ENCODE peak calls at places on chromosomes 7 and 10, in nine cellular contexts. One of them, this sample, is unnamed.

GRCh38 chr10:35910234-35910633 is 268.1 kb upstream of the FZD8 start:
- DNase-seq in kidney: no peak
- DNase-seq in fibroblast of lung: peak
- DNase-seq in mammary epithelial cell: peak
- DNase-seq in H9: no peak
- DNase-seq in astrocyte: peak
- DNase-seq in neural progenitor cell: no peak
- DNase-seq in IMR-90: peak
- DNase-seq in colonic mucosa: no peak
- DNase-seq in this sample: no peak

GRCh38 chr10:77319557-77319956 is 318.1 kb downstream of the KCNMA1 start:
- DNase-seq in H9: no peak
- DNase-seq in fibroblast of lung: peak
- DNase-seq in neural progenitor cell: no peak
- DNase-seq in astrocyte: peak
- DNase-seq in mammary epithelial cell: no peak
- DNase-seq in colonic mucosa: no peak
- DNase-seq in kidney: no peak
- DNase-seq in IMR-90: peak
- DNase-seq in this sample: no peak

GRCh38 chr7:15461576-15461975 is 100.2 kb downstream of the AGMO start:
- DNase-seq in neural progenitor cell: no peak
- DNase-seq in H9: no peak
- DNase-seq in colonic mucosa: no peak
- DNase-seq in mammary epithelial cell: peak
- DNase-seq in IMR-90: peak
- DNase-seq in astrocyte: peak
- DNase-seq in fibroblast of lung: peak
- DNase-seq in kidney: no peak
- DNase-seq in this sample: no peak

GRCh38 chr7:148700693-148701092 is 2.0 kb downstream of the CUL1 start:
- DNase-seq in neural progenitor cell: peak
- DNase-seq in kidney: no peak
- DNase-seq in colonic mucosa: peak
- DNase-seq in mammary epithelial cell: no peak
- DNase-seq in H9: no peak
- DNase-seq in astrocyte: peak
- DNase-seq in fibroblast of lung: peak
- DNase-seq in IMR-90: peak
- DNase-seq in this sample: peak

GRCh38 chr7:25181537-25181936 is 46.7 kb downstream of the NPVF start:
- DNase-seq in astrocyte: no peak
- DNase-seq in IMR-90: no peak
- DNase-seq in neural progenitor cell: no peak
- DNase-seq in kidney: no peak
- DNase-seq in fibroblast of lung: no peak
- DNase-seq in mammary epithelial cell: no peak
- DNase-seq in colonic mucosa: no peak
- DNase-seq in H9: no peak
- DNase-seq in this sample: no peak

GRCh38 chr10:128000660-128001059 is 93.8 kb downstream of the PTPRE start:
- DNase-seq in IMR-90: no peak
- DNase-seq in astrocyte: peak
- DNase-seq in H9: no peak
- DNase-seq in colonic mucosa: no peak
- DNase-seq in mammary epithelial cell: peak
- DNase-seq in fibroblast of lung: no peak
- DNase-seq in kidney: no peak
- DNase-seq in neural progenitor cell: no peak
- DNase-seq in this sample: no peak

GRCh38 chr7:95690367-95690947 is 81.9 kb upstream of the DYNC1I1 start:
- DNase-seq in fibroblast of lung: peak
- DNase-seq in neural progenitor cell: peak
- DNase-seq in IMR-90: peak
- DNase-seq in kidney: no peak
- DNase-seq in mammary epithelial cell: peak
- DNase-seq in astrocyte: peak
- DNase-seq in H9: no peak
- DNase-seq in colonic mucosa: peak
- DNase-seq in this sample: peak

GRCh38 chr10:110006358-110007170 is 1.2 kb upstream of the ADD3 start:
- DNase-seq in colonic mucosa: peak
- DNase-seq in mammary epithelial cell: peak
- DNase-seq in kidney: peak
- DNase-seq in fibroblast of lung: peak
- DNase-seq in neural progenitor cell: peak
- DNase-seq in H9: peak
- DNase-seq in IMR-90: peak
- DNase-seq in astrocyte: peak
- DNase-seq in this sample: peak

GRCh38 chr10:91590142-91590903 is 42.5 kb downstream of the PPP1R3C start:
- DNase-seq in neural progenitor cell: no peak
- DNase-seq in astrocyte: peak
- DNase-seq in colonic mucosa: peak
- DNase-seq in H9: no peak
- DNase-seq in mammary epithelial cell: peak
- DNase-seq in fibroblast of lung: peak
- DNase-seq in IMR-90: peak
- DNase-seq in kidney: peak
- DNase-seq in this sample: no peak

GRCh38 chr10:63281967-63282366 is 148.8 kb downstream of the NRBF2 start:
- DNase-seq in kidney: no peak
- DNase-seq in colonic mucosa: no peak
- DNase-seq in IMR-90: peak
- DNase-seq in fibroblast of lung: peak
- DNase-seq in neural progenitor cell: no peak
- DNase-seq in astrocyte: no peak
- DNase-seq in mammary epithelial cell: no peak
- DNase-seq in H9: no peak
- DNase-seq in this sample: no peak

GRCh38 chr7:129741743-129742213 is 130.3 kb downstream of the NRF1 start:
- DNase-seq in H9: no peak
- DNase-seq in neural progenitor cell: peak
- DNase-seq in fibroblast of lung: no peak
- DNase-seq in IMR-90: no peak
- DNase-seq in astrocyte: no peak
- DNase-seq in colonic mucosa: no peak
- DNase-seq in kidney: no peak
- DNase-seq in mammary epithelial cell: no peak
- DNase-seq in this sample: no peak

GRCh38 chr7:2032030-2032875 is 200.5 kb downstream of the MAD1L1 start:
- DNase-seq in kidney: peak
- DNase-seq in IMR-90: peak
- DNase-seq in fibroblast of lung: peak
- DNase-seq in astrocyte: peak
- DNase-seq in colonic mucosa: no peak
- DNase-seq in neural progenitor cell: no peak
- DNase-seq in H9: no peak
- DNase-seq in mammary epithelial cell: no peak
- DNase-seq in this sample: peak

GRCh38 chr10:70223728-70224127 is 9.5 kb downstream of the PPA1 start:
- DNase-seq in mammary epithelial cell: no peak
- DNase-seq in kidney: no peak
- DNase-seq in IMR-90: peak
- DNase-seq in fibroblast of lung: no peak
- DNase-seq in astrocyte: no peak
- DNase-seq in neural progenitor cell: no peak
- DNase-seq in colonic mucosa: no peak
- DNase-seq in H9: no peak
- DNase-seq in this sample: no peak

GRCh38 chr7:47330561-47331178 is 251.2 kb downstream of the TNS3 start:
- DNase-seq in neural progenitor cell: no peak
- DNase-seq in kidney: peak
- DNase-seq in astrocyte: no peak
- DNase-seq in H9: no peak
- DNase-seq in IMR-90: no peak
- DNase-seq in fibroblast of lung: no peak
- DNase-seq in colonic mucosa: no peak
- DNase-seq in mammary epithelial cell: no peak
- DNase-seq in this sample: no peak

GRCh38 chr7:145511014-145511413 is 605.6 kb upstream of the CNTNAP2 start:
- DNase-seq in fibroblast of lung: peak
- DNase-seq in IMR-90: no peak
- DNase-seq in H9: no peak
- DNase-seq in mammary epithelial cell: no peak
- DNase-seq in kidney: no peak
- DNase-seq in astrocyte: no peak
- DNase-seq in neural progenitor cell: no peak
- DNase-seq in colonic mucosa: no peak
- DNase-seq in this sample: no peak

GRCh38 chr10:33703897-33704825 is 369.7 kb upstream of the NRP1 start:
- DNase-seq in fibroblast of lung: peak
- DNase-seq in kidney: no peak
- DNase-seq in mammary epithelial cell: peak
- DNase-seq in IMR-90: peak
- DNase-seq in H9: no peak
- DNase-seq in colonic mucosa: no peak
- DNase-seq in astrocyte: peak
- DNase-seq in neural progenitor cell: peak
- DNase-seq in this sample: no peak

DNA sequence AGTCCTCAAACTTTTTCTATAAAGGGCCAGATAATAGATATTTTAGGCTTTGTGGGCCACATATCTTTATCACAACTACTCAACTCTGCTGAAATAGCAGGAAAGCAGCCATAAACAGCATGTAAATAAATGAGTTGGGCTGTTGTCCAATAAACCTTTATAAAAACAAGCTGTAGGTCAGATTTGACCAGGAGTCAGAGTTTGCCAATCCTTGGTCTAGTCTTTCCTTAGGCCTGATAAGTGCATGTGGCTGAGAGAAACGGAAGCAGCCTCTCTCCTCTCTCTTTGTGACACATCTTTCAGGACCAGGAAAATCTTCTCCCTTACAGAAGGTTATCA is 724.5 kb downstream of the GRID1 start:
- DNase-seq in mammary epithelial cell: no peak
- DNase-seq in astrocyte: peak
- DNase-seq in kidney: no peak
- DNase-seq in colonic mucosa: no peak
- DNase-seq in H9: no peak
- DNase-seq in neural progenitor cell: no peak
- DNase-seq in IMR-90: no peak
- DNase-seq in fibroblast of lung: no peak
- DNase-seq in this sample: no peak
- H3K9ac ChIP-seq in mammary epithelial cell: peak
- H3K9ac ChIP-seq in astrocyte: peak
- H3K9ac ChIP-seq in kidney: no peak
- H3K9ac ChIP-seq in colonic mucosa: no peak
- H3K9ac ChIP-seq in H9: no peak
- H3K9ac ChIP-seq in neural progenitor cell: no peak
- H3K9ac ChIP-seq in IMR-90: no peak
- H3K9ac ChIP-seq in fibroblast of lung: no peak
- H3K9ac ChIP-seq in this sample: no peak

DNA sequence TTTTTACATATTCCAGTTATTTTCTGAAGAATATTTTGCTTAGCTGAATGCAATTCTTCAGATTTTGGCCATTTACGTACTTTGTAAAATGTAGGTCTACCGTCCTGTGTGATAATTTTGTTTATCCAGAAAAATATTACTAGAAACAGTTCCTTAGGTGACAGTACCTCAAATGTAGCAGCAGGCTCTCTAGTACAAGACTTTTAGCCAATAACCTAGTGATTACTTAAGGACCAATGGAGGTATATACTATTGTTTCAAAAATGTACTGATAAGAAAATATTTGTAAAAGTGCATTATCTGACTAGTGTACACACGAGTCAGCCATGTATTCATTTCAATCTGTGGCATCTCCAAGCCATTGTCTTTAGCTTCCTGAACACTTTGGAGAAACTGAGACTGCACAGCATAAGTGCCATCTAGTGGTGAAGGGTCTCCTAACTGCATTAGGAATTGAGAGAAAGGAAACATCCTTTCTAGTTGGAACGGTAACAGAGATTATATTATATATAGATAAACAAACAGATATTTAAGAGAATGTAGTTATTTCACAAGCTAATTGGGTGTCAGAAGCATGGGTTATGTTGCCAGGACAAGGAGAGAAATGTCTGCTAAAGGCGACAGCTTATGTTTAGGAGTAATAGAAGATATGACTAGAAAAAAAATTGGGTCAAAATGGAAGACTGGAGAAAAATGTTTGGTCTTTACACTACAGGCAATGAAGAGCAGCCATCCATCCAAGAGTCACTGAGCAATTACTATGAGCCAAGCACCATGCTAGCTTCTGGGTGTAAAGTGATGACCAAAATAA is 23.7 kb downstream of the RTKN2 start:
- DNase-seq in kidney: no peak
- DNase-seq in astrocyte: peak
- DNase-seq in colonic mucosa: peak
- DNase-seq in fibroblast of lung: peak
- DNase-seq in neural progenitor cell: peak
- DNase-seq in mammary epithelial cell: peak
- DNase-seq in IMR-90: peak
- DNase-seq in H9: no peak
- DNase-seq in this sample: peak
- H3K9ac ChIP-seq in kidney: no peak
- H3K9ac ChIP-seq in astrocyte: peak
- H3K9ac ChIP-seq in colonic mucosa: no peak
- H3K9ac ChIP-seq in fibroblast of lung: no peak
- H3K9ac ChIP-seq in neural progenitor cell: no peak
- H3K9ac ChIP-seq in mammary epithelial cell: peak
- H3K9ac ChIP-seq in IMR-90: peak
- H3K9ac ChIP-seq in H9: no peak
- H3K9ac ChIP-seq in this sample: no peak

GRCh38 chr7:72539702-72540101 is 127.6 kb upstream of the CALN1 start:
- DNase-seq in astrocyte: no peak
- DNase-seq in kidney: no peak
- DNase-seq in colonic mucosa: no peak
- DNase-seq in neural progenitor cell: no peak
- DNase-seq in fibroblast of lung: no peak
- DNase-seq in H9: no peak
- DNase-seq in IMR-90: no peak
- DNase-seq in mammary epithelial cell: no peak
- DNase-seq in this sample: no peak
- H3K9ac ChIP-seq in astrocyte: no peak
- H3K9ac ChIP-seq in kidney: no peak
- H3K9ac ChIP-seq in colonic mucosa: no peak
- H3K9ac ChIP-seq in neural progenitor cell: no peak
- H3K9ac ChIP-seq in fibroblast of lung: no peak
- H3K9ac ChIP-seq in H9: no peak
- H3K9ac ChIP-seq in IMR-90: no peak
- H3K9ac ChIP-seq in mammary epithelial cell: no peak
- H3K9ac ChIP-seq in this sample: no peak

DNA sequence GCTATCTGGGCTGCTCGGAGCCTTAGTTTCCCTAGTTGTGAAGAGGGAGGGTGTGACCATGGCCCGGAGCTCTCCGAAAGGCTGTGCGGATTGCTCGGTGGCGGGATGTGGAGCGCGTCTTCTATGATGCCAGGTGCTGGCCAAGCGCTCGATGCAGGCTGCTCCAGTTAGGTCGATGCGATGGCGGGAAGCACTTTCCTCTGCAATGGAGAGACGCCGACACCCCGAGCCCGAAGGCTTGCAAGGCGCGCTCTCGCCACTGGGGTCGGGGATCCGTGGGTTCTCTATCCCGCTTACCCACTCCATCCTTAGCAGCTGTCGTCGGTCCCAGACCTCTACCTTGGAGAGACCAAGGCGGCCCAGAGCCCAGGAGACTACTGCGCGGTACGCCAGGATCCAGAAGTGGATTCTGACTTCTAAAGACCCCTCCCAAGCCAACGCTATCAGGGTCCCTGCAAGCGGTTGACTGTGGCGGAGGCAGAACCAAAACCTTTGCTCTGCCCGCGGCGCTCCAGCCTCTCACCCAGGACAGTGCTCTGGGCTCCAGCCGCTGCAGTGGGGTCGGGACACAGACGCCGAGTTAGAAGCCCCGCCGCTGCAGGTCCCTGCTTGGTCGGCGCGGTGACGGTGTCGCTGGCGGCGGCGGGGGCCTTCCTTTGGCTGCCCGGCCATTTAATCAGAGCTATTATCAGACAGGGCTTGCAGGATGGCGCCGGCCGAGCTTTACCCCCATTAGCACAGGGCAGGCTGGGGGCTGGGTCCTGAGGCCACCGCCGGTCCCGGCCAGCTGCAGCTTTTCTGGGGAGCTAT is 7.8 kb upstream of the TBX20 start:
- DNase-seq in kidney: peak
- DNase-seq in astrocyte: no peak
- DNase-seq in mammary epithelial cell: no peak
- DNase-seq in H9: peak
- DNase-seq in fibroblast of lung: no peak
- DNase-seq in colonic mucosa: no peak
- DNase-seq in IMR-90: no peak
- DNase-seq in neural progenitor cell: peak
- DNase-seq in this sample: no peak
- H3K9ac ChIP-seq in kidney: no peak
- H3K9ac ChIP-seq in astrocyte: no peak
- H3K9ac ChIP-seq in mammary epithelial cell: no peak
- H3K9ac ChIP-seq in H9: no peak
- H3K9ac ChIP-seq in fibroblast of lung: no peak
- H3K9ac ChIP-seq in colonic mucosa: no peak
- H3K9ac ChIP-seq in IMR-90: no peak
- H3K9ac ChIP-seq in neural progenitor cell: no peak
- H3K9ac ChIP-seq in this sample: no peak